ENCODE peak calls at places on chromosomes 11 and 22, in eight cellular contexts. C, G, O, K, D, M, F and X are unnamed samples. For H3K9me3 and H3K4me1, the result is how much of the 10 kb centered on the place peaks cover.

GRCh38 chr22:50270302-50271010 is at the start of gene MAPK11:
- DNase-seq in C (peak), G (peak), O (no peak), K (peak), D (peak), M (peak), F (no peak), X (peak)

GRCh38 chr11:134644489-134645456 is 232.7 kb upstream of the B3GAT1 start:
- DNase-seq in C (no peak), G (no peak), O (peak), K (no peak), D (no peak), M (no peak), F (no peak), X (no peak)

GRCh38 chr11:13128381-13128780 is 119.3 kb downstream of the RASSF10 start:
- DNase-seq in C (no peak), G (peak), O (no peak), K (no peak), D (no peak), M (no peak), F (no peak), X (no peak)

GRCh38 chr11:37502202-37502601 is 904.2 kb upstream of the RAG2 start:
- DNase-seq in C (no peak), G (peak), O (no peak), K (no peak), D (no peak), M (no peak), F (no peak), X (no peak)

GRCh38 chr11:125069008-125069407 is 5.9 kb downstream of the SLC37A2 start:
- DNase-seq in C (no peak), G (peak), O (no peak), K (no peak), D (no peak), M (no peak), F (no peak), X (no peak)

GRCh38 chr11:106679633-106680032 is 338.6 kb downstream of the GUCY1A2 start:
- DNase-seq in C (no peak), G (no peak), O (no peak), K (no peak), D (no peak), M (no peak), F (no peak), X (no peak)

GRCh38 chr11:119928047-119928446 is 199.0 kb upstream of the NECTIN1 start:
- DNase-seq in C (no peak), G (no peak), O (no peak), K (no peak), D (no peak), M (no peak), F (no peak), X (no peak)

GRCh38 chr11:129724866-129725265 is 90.8 kb upstream of the TMEM45B start:
- DNase-seq in C (no peak), G (no peak), O (no peak), K (no peak), D (no peak), M (no peak), F (no peak), X (no peak)

GRCh38 chr11:109583996-109584395 is 162.0 kb downstream of the C11orf87 start:
- DNase-seq in C (no peak), G (no peak), O (no peak), K (no peak), D (no peak), M (no peak), F (no peak), X (no peak)

GRCh38 chr22:32788884-32789624 is 12.5 kb upstream of the TIMP3 start:
- DNase-seq in C (no peak), G (peak), O (peak), K (no peak), D (peak), M (no peak), F (no peak), X (no peak)

GRCh38 chr11:61826930-61827572 is 1.0 kb upstream of the FADS2 start:
- DNase-seq in C (peak), G (no peak), O (no peak), K (peak), D (no peak), M (no peak), F (no peak), X (no peak)

GRCh38 chr11:22879615-22880014 is 19.3 kb upstream of the CCDC179 start:
- DNase-seq in C (no peak), G (peak), O (no peak), K (no peak), D (no peak), M (no peak), F (no peak), X (no peak)

GRCh38 chr11:39992550-39992949 is 1466.9 kb downstream of the LRRC4C start:
- DNase-seq in C (no peak), G (no peak), O (no peak), K (no peak), D (no peak), M (no peak), F (no peak), X (no peak)

GRCh38 chr22:48188211-48188845 is 1425.9 kb downstream of the TBC1D22A start:
- DNase-seq in C (no peak), G (no peak), O (no peak), K (no peak), D (no peak), M (no peak), F (no peak), X (no peak)

GRCh38 chr11:67024410-67024809 is 1.5 kb downstream of the SYT12 start:
- DNase-seq in C (no peak), G (no peak), O (no peak), K (no peak), D (no peak), M (no peak), F (no peak), X (no peak)

GRCh38 chr11:120512727-120513435 is 1.3 kb downstream of the GRIK4 start:
- DNase-seq in C (no peak), G (no peak), O (no peak), K (no peak), D (no peak), M (no peak), F (no peak), X (no peak)

GRCh38 chr11:64654958-64655541 is 64.0 kb downstream of the SLC22A12 start:
- DNase-seq in C (no peak), G (no peak), O (no peak), K (no peak), D (no peak), M (no peak), F (no peak), X (no peak)

GRCh38 chr11:111115890-111116289 is 129.6 kb upstream of the POU2AF2 start:
- DNase-seq in C (no peak), G (no peak), O (no peak), K (no peak), D (no peak), M (no peak), F (no peak), X (no peak)

GRCh38 chr11:130525307-130525706 is 76.9 kb downstream of the ADAMTS15 start:
- DNase-seq in C (no peak), G (no peak), O (no peak), K (no peak), D (no peak), M (no peak), F (no peak), X (no peak)

GRCh38 chr11:134471341-134472187 is 59.5 kb upstream of the B3GAT1 start:
- DNase-seq in C (no peak), G (no peak), O (no peak), K (no peak), D (no peak), M (no peak), F (no peak), X (no peak)

GRCh38 chr11:12807621-12808020 is 133.4 kb downstream of the TEAD1 start:
- DNase-seq in C (no peak), G (no peak), O (no peak), K (no peak), D (no peak), M (no peak), F (no peak), X (no peak)

GRCh38 chr11:47607380-47607779 is 13.2 kb upstream of the C1QTNF4 start:
- DNase-seq in C (peak), G (peak), O (no peak), K (no peak), D (no peak), M (peak), F (no peak), X (peak)

GRCh38 chr11:111561306-111561705 is 20.8 kb downstream of the LAYN start:
- DNase-seq in C (no peak), G (no peak), O (no peak), K (no peak), D (no peak), M (no peak), F (no peak), X (no peak)

GRCh38 chr11:129750343-129751292 is 65.0 kb upstream of the TMEM45B start:
- DNase-seq in C (peak), G (peak), O (peak), K (peak), D (peak), M (peak), F (peak), X (peak)

GRCh38 chr22:20192972-20193760 is 42.3 kb upstream of the CCDC188 start:
- DNase-seq in C (no peak), G (no peak), O (no peak), K (no peak), D (no peak), M (no peak), F (no peak), X (no peak)

GRCh38 chr11:68050371-68050841 is 11.6 kb downstream of the TCIRG1 start:
- DNase-seq in C (no peak), G (no peak), O (peak), K (no peak), D (no peak), M (no peak), F (no peak), X (no peak)

GRCh38 chr11:11977206-11977938 is 31.1 kb downstream of the DKK3 start:
- DNase-seq in C (peak), G (peak), O (peak), K (peak), D (peak), M (peak), F (peak), X (peak)

GRCh38 chr11:72569966-72570892 is 104.0 kb downstream of the PDE2A start:
- DNase-seq in C (no peak), G (peak), O (no peak), K (no peak), D (no peak), M (no peak), F (no peak), X (no peak)

GRCh38 chr11:64100345-64100744 is 64.6 kb downstream of the FLRT1 start:
- DNase-seq in C (no peak), G (no peak), O (no peak), K (no peak), D (no peak), M (no peak), F (no peak), X (no peak)

GRCh38 chr11:8219257-8220021 is 44.2 kb downstream of the LMO1 start:
- DNase-seq in C (peak), G (peak), O (no peak), K (peak), D (peak), M (no peak), F (peak), X (peak)

GRCh38 chr22:28953976-28954880 is 70.9 kb downstream of the ZNRF3 start:
- DNase-seq in C (no peak), G (no peak), O (no peak), K (no peak), D (no peak), M (no peak), F (no peak), X (no peak)

GRCh38 chr11:62607729-62608128 is 4.8 kb downstream of the EML3 start:
- DNase-seq in C (no peak), G (no peak), O (no peak), K (no peak), D (no peak), M (no peak), F (no peak), X (no peak)

GRCh38 chr22:38051900-38052862 is 5.0 kb upstream of the PICK1 start:
- DNase-seq in C (peak), G (peak), O (peak), K (peak), D (peak), M (peak), F (peak), X (peak)

GRCh38 chr22:38062782-38063181 is 5.6 kb downstream of the PICK1 start:
- DNase-seq in C (peak), G (no peak), O (no peak), K (no peak), D (no peak), M (no peak), F (no peak), X (peak)

GRCh38 chr22:38051261-38051660 is 5.9 kb upstream of the PICK1 start:
- DNase-seq in C (no peak), G (no peak), O (no peak), K (no peak), D (no peak), M (no peak), F (no peak), X (no peak)

DNA sequence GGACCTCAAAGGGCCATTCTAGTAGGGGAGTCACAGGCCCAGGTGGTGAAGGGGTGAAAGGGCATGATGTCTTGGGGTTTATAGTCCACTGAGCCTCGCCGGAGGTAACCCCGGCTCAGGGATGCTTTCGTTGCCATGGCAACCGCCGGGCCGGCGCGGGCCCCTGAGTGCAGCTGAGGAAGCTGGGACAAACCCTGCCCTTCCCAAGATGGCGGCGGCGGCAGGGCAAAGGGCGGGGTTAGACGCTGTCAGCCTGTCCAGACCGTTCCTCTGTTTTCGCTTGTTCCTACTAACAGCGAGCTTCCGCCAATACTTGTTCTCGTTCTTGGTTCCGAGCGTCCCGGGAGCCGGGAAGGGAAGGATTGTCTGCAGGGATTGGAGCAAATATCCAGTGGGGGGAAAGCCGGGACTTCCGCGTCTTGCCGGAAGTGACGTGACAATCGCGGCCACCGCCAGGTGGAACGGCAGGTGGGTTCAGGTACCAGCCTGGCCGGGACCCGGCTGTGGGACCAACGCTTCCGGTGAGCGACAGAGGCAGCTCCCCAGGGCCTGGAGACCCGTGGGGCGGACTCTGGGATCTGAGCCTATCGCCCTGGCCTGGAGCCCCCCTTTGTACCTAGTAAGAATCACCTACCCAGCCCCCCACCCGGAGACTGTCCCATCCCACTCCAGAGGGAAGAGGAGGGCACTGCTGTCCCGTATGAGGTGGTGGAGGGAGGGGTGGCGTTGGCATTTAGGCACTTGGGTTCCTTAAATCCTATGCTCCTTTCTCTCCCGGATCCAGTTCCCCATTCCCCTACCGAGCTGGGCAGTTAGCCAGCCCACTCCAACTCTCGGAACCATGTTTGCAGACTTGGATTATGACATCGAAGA is at the start of gene PICK1:
- DNase-seq in C (peak), G (peak), O (peak), K (peak), D (peak), M (peak), F (peak), X (peak)
- TF ChIP-seq POLR2A in C (no peak), G (no peak), O (no peak), K (peak), D (peak), M (no peak), F (peak), X (no peak)

GRCh38 chr11:55263081-55263480 is 1.1 kb downstream of the TRIM48 start:
- DNase-seq in C (no peak), G (no peak), O (no peak), K (no peak), D (no peak), M (no peak), F (no peak), X (no peak)
- H3K9me3 ChIP-seq in C (under half), G (under half), O (under half), K (under half), D (under half), M (under half), F (under half), X (under half)

GRCh38 chr11:2691355-2691761 is 8.4 kb downstream of the KCNQ1OT1 start:
- DNase-seq in C (no peak), G (no peak), O (peak), K (no peak), D (peak), M (no peak), F (no peak), X (no peak)
- H3K4me1 ChIP-seq in C (under half), G (under half), O (under half), K (under half), D (half or more), M (under half), F (under half), X (under half)

GRCh38 chr11:693415-693831 is 1.6 kb downstream of the DEAF1 start:
- DNase-seq in C (no peak), G (no peak), O (no peak), K (no peak), D (no peak), M (no peak), F (no peak), X (peak)

GRCh38 chr11:693887-694562 is 997 bp downstream of the DEAF1 start:
- DNase-seq in C (no peak), G (no peak), O (peak), K (no peak), D (peak), M (peak), F (no peak), X (no peak)

GRCh38 chr11:695332-695605 is 247 bp upstream of the DEAF1 start:
- DNase-seq in C (no peak), G (no peak), O (no peak), K (no peak), D (no peak), M (no peak), F (no peak), X (no peak)

GRCh38 chr11:695606-696381 is at the start of gene TMEM80:
- DNase-seq in C (peak), G (peak), O (peak), K (peak), D (peak), M (peak), F (peak), X (peak)

DNA sequence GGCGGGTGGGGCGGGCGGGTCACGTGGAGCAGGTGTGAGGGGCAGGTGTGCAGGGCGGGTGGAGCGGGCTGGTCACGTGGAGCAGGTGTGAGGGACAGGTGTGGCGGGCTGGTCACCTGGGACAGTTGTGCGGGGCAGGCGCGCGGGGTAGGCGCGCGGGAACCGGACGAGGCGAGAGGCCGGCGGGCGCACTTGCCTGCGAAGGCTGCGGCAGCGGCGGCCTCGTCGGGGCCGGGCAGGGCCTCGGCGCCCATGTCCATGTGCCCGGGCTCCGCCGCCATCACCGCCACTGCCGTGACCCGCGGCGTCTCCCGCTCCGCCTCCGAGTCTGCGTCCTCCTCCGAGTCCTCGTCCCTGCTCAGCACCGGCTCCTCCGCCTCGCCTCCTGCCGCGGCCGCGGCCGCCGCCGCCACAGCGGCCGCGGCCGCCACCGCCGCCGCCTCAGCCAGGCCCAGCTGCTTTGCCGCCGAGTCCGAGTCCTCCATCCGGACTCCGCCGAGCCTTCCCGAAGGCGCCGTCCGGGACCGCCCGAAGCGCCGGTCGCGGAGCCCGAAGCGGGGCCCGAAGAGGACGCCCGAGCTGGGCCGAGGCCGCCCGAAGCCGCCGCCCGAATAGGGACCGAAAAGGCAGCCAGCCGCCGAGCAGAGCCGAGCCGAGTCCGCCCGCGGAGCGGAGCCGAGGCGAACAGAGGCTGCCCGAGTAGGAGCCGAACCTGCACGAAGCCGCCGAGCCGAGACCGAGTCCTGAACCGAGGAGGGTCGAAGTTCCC is at the start of gene DEAF1:
- DNase-seq in C (peak), G (peak), O (peak), K (peak), D (peak), M (peak), F (peak), X (peak)
- TF ChIP-seq POLR2A in C (no peak), G (no peak), O (no peak), K (no peak), D (no peak), M (no peak), F (peak), X (no peak)

GRCh38 chr11:69149646-69150045 is 6.1 kb upstream of the SMIM38 start:
- DNase-seq in C (no peak), G (no peak), O (peak), K (no peak), D (peak), M (no peak), F (no peak), X (no peak)
- H3K9me3 ChIP-seq in C (under half), G (under half), O (under half), K (under half), D (under half), M (under half), F (under half), X (under half)